ENCODE peak calls at places on chromosomes 1 and 21, in six cellular contexts. Q is stimulated activated CD8-positive, alpha-beta memory T cell treated with anti-CD3 and anti-CD28 coated beads, Interleukin-4, amount 100 ng/mL, for 4 hours; R is C1 segment of cervical spinal cord; G is Daoy; Y is lower lobe of right lung; M is cardiac septum. X is an unnamed sample.

GRCh38 chr1:236560213-236560771 is 36.5 kb downstream of the LGALS8 start:
- DNase-seq in Q (no peak), R (no peak), G (no peak), Y (no peak), M (no peak), X (no peak)

GRCh38 chr21:31909153-31909771 is 36.4 kb downstream of the HUNK start:
- DNase-seq in Q (no peak), R (no peak), G (no peak), Y (no peak), M (no peak), X (no peak)

GRCh38 chr1:201636581-201636980 is 97.7 kb downstream of the NAV1 start:
- DNase-seq in Q (no peak), R (no peak), G (peak), Y (no peak), M (no peak), X (no peak)

GRCh38 chr1:115810609-115811008 is 30.3 kb downstream of the NHLH2 start:
- DNase-seq in Q (no peak), R (no peak), G (no peak), Y (no peak), M (no peak), X (no peak)

GRCh38 chr1:37556712-37557196 is at the start of gene DNALI1:
- DNase-seq in Q (no peak), R (peak), G (peak), Y (peak), M (peak), X (no peak)

GRCh38 chr21:31894441-31894840 is 21.6 kb downstream of the HUNK start:
- DNase-seq in Q (no peak), R (no peak), G (no peak), Y (no peak), M (no peak), X (no peak)

GRCh38 chr1:165679282-165680036 is 18.9 kb downstream of the ALDH9A1 start:
- DNase-seq in Q (no peak), R (no peak), G (no peak), Y (no peak), M (no peak), X (no peak)

GRCh38 chr1:44296794-44297193 is 58.3 kb downstream of the ERI3 start:
- DNase-seq in Q (no peak), R (no peak), G (no peak), Y (no peak), M (no peak), X (no peak)

GRCh38 chr1:225554216-225554812 is 98.6 kb downstream of the ENAH start:
- DNase-seq in Q (no peak), R (no peak), G (peak), Y (no peak), M (no peak), X (no peak)

GRCh38 chr21:42186591-42186990 is 32.3 kb upstream of the ABCG1 start:
- DNase-seq in Q (no peak), R (no peak), G (no peak), Y (no peak), M (no peak), X (no peak)

GRCh38 chr1:115112496-115113375 is 23.4 kb upstream of the TSPAN2 start:
- DNase-seq in Q (no peak), R (peak), G (peak), Y (peak), M (no peak), X (no peak)

GRCh38 chr1:3918966-3919611 is 19.0 kb upstream of the C1orf174 start:
- DNase-seq in Q (no peak), R (no peak), G (no peak), Y (peak), M (peak), X (no peak)

GRCh38 chr1:200038645-200038986 is 11.1 kb downstream of the NR5A2 start:
- DNase-seq in Q (no peak), R (no peak), G (no peak), Y (no peak), M (no peak), X (no peak)

GRCh38 chr1:71089536-71090270 is 8.9 kb upstream of the ZRANB2 start:
- DNase-seq in Q (no peak), R (no peak), G (no peak), Y (no peak), M (no peak), X (no peak)

GRCh38 chr1:151549199-151549598 is 9.1 kb downstream of the TUFT1 start:
- DNase-seq in Q (no peak), R (no peak), G (no peak), Y (no peak), M (no peak), X (no peak)

GRCh38 chr1:21537511-21537931 is 28.3 kb downstream of the ALPL start:
- DNase-seq in Q (no peak), R (no peak), G (no peak), Y (no peak), M (peak), X (no peak)

GRCh38 chr1:227004796-227005195 is 64.7 kb downstream of the COQ8A start:
- DNase-seq in Q (no peak), R (no peak), G (no peak), Y (no peak), M (no peak), X (no peak)

GRCh38 chr1:31674626-31675025 is 29.2 kb downstream of the COL16A1 start:
- DNase-seq in Q (no peak), R (no peak), G (no peak), Y (no peak), M (no peak), X (no peak)

GRCh38 chr1:234666761-234667160 is 56.8 kb upstream of the IRF2BP2 start:
- DNase-seq in Q (no peak), R (no peak), G (no peak), Y (no peak), M (no peak), X (no peak)